ENCODE peak calls at places on chromosomes 11 and 22, in seven cellular contexts. Q is cardiac fibroblast, X is fibroblast of mammary gland, A is lower leg skin, Y is AG10803, K is stomach, B is choroid plexus epithelial cell. W is an unnamed sample.
A peak's percentile ranks its signal among the peaks of the same experiment; 100 is the strongest.

GRCh38 chr11:113529606-113530005 is 54.4 kb upstream of the DRD2 start:
- DNase-seq in Q (no peak), X (no peak), K (no peak), Y (no peak), B (no peak), A (no peak), W (no peak)

GRCh38 chr11:19603771-19604170 is 108.9 kb upstream of the NAV2 start:
- DNase-seq in X (no peak), K (no peak), Q (no peak), B (no peak), Y (no peak), A (no peak), W (no peak)

GRCh38 chr11:2802389-2803185 is 83.0 kb downstream of the CDKN1C start:
- DNase-seq in B (no peak), Q (no peak), X (no peak), A (no peak), Y (no peak), K (peak; percentile 22), W (no peak)

GRCh38 chr11:12160231-12160630 is 49.8 kb downstream of the MICAL2 start:
- DNase-seq in Q (no peak), X (no peak), A (no peak), K (no peak), Y (no peak), B (no peak), W (no peak)

GRCh38 chr11:95585071-95585751 is 204.4 kb downstream of the FAM76B start:
- DNase-seq in Y (peak; percentile 64), X (peak; percentile 66), Q (no peak), K (no peak), A (no peak), B (peak; percentile 37), W (no peak)

GRCh38 chr11:72113170-72113808 is 794 bp upstream of the ANAPC15 start:
- DNase-seq in Y (peak; percentile 60), B (no peak), Q (no peak), A (no peak), X (peak; percentile 92), K (no peak), W (no peak)

GRCh38 chr11:118114266-118114665 is 27.5 kb upstream of the SMIM35 start:
- DNase-seq in B (no peak), Q (no peak), Y (no peak), K (no peak), A (no peak), X (no peak), W (no peak)

GRCh38 chr11:36280531-36280930 is 8.7 kb downstream of the COMMD9 start:
- DNase-seq in Q (peak; percentile 17), A (no peak), X (peak; percentile 21), K (no peak), B (no peak), Y (peak; percentile 37), W (no peak)

GRCh38 chr11:38612701-38613100 is 2014.7 kb upstream of the RAG2 start:
- DNase-seq in X (no peak), Q (no peak), B (no peak), Y (no peak), A (no peak), K (no peak), W (no peak)

GRCh38 chr11:64580387-64580786 is 10.6 kb upstream of the SLC22A12 start:
- DNase-seq in X (peak; percentile 7), Y (no peak), K (no peak), B (no peak), Q (peak; percentile 31), A (no peak), W (no peak)

GRCh38 chr22:48333323-48333763 is 1494.3 kb downstream of the BRD1 start:
- DNase-seq in X (no peak), Q (no peak), A (no peak), K (no peak), B (no peak), Y (no peak), W (no peak)

GRCh38 chr22:49301398-49302149 is 526.1 kb downstream of the BRD1 start:
- DNase-seq in Y (no peak), B (no peak), Q (no peak), A (no peak), K (peak; percentile 20), X (no peak), W (no peak)

GRCh38 chr11:11363674-11364073 is 10.6 kb upstream of the CSNK2A3 start:
- DNase-seq in B (no peak), A (no peak), Y (no peak), K (no peak), X (no peak), Q (no peak), W (no peak)

GRCh38 chr11:67252831-67253239 is 13.4 kb upstream of the GRK2 start:
- DNase-seq in A (no peak), Q (peak; percentile 60), X (peak; percentile 53), Y (peak; percentile 53), K (no peak), B (peak; percentile 61), W (no peak)

GRCh38 chr11:75588067-75588481 is 26.0 kb downstream of the SERPINH1 start:
- DNase-seq in B (no peak), A (no peak), Q (no peak), Y (no peak), K (no peak), X (no peak), W (no peak)

GRCh38 chr22:22787805-22788459 is 99.7 kb upstream of the IGLL5 start:
- DNase-seq in A (no peak), Q (peak; percentile 60), Y (peak; percentile 30), K (peak; percentile 68), B (peak; percentile 72), X (peak; percentile 58), W (peak; percentile 63)

GRCh38 chr11:100632970-100633452 is 54.1 kb upstream of the ARHGAP42 start:
- DNase-seq in K (peak; percentile 88), Q (peak; percentile 70), B (peak; percentile 88), Y (peak; percentile 1), X (peak; percentile 18), A (peak; percentile 66), W (no peak)

GRCh38 chr11:79066456-79067354 is 374.1 kb downstream of the TENM4 start:
- DNase-seq in X (no peak), Y (no peak), K (no peak), Q (peak; percentile 26), B (peak; percentile 39), A (no peak), W (no peak)

GRCh38 chr22:46013460-46014416 is 36.8 kb upstream of the WNT7B start:
- DNase-seq in Y (peak; percentile 96), A (peak; percentile 91), K (peak; percentile 92), X (peak; percentile 98), B (peak; percentile 97), Q (peak; percentile 97), W (peak; percentile 90)
- TF ChIP-seq CTCF in Y (peak; percentile 75), A (no peak), K (peak; percentile 60), X (peak; percentile 70), B (peak; percentile 70), Q (peak; percentile 78), W (peak; percentile 78)

GRCh38 chr11:108122166-108122628 is 830 bp downstream of the ACAT1 start:
- DNase-seq in Q (peak; percentile 44), A (peak; percentile 26), B (peak; percentile 74), Y (peak; percentile 25), X (peak; percentile 61), K (no peak), W (no peak)

GRCh38 chr11:108115495-108116140 is 5.7 kb upstream of the ACAT1 start:
- DNase-seq in Q (peak; percentile 91), X (peak; percentile 92), B (peak; percentile 89), Y (peak; percentile 82), A (peak; percentile 71), K (peak; percentile 91), W (no peak)

GRCh38 chr11:108117746-108118371 is 3.5 kb upstream of the ACAT1 start:
- DNase-seq in A (no peak), B (peak; percentile 88), K (no peak), Q (peak; percentile 82), X (peak; percentile 77), Y (peak; percentile 73), W (no peak)

GRCh38 chr11:108125126-108125525 is 3.8 kb downstream of the ACAT1 start:
- DNase-seq in A (no peak), X (no peak), B (no peak), K (no peak), Y (no peak), Q (no peak), W (no peak)

DNA sequence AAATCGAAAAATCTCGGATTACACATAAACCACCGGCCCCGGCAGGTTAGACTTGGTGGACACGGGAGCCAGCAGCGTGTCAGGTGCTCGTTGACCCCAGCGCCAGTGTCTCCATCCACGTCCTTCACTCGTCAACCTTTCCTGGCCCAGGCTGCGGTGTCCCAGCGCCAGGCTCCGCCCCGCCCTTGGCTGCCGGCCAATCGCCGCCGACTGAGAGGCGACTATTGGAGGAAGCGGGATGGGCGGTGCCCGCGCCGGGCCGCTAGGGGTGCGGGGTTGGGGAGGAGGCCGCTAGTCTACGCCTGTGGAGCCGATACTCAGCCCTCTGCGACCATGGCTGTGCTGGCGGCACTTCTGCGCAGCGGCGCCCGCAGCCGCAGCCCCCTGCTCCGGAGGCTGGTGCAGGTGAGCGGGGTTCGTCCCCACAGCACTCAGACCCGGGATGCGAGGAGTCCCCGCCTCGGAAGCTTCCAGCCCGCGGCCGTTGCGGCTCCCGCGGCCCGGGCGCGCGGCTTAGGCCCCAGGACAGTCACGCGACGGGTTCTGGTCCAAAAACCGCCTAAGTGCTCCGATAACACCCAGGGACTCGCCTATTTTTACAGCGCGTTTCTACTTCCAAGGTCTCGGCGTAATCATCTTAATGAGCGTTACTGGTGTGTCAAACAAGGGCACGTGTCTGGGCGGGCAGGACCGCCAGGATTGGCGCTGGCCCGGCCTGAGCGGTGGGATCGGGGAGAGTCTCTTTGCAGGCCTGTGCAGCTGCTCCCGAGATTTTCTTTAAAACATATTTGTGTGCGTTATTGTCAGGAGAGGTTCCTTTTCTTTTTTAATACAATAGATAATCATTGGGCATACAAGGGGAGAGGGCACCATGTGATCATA is at the start of gene ACAT1:
- DNase-seq in B (peak; percentile 91), X (peak; percentile 86), A (peak; percentile 96), Q (peak; percentile 92), Y (peak; percentile 85), K (peak; percentile 99), W (peak; percentile 92)
- TF ChIP-seq CTCF in B (peak; percentile 22), X (no peak), A (no peak), Q (peak; percentile 15), Y (peak; percentile 25), K (peak; percentile 65), W (peak; percentile 56)

GRCh38 chr22:30539368-30539767 is 7.2 kb downstream of the SEC14L6 start:
- DNase-seq in A (no peak), Y (no peak), B (no peak), Q (no peak), X (no peak), K (no peak), W (no peak)

GRCh38 chr22:30538280-30538679 is 8.3 kb downstream of the SEC14L6 start:
- DNase-seq in X (peak; percentile 17), B (peak; percentile 41), A (no peak), K (no peak), Q (peak; percentile 47), Y (peak; percentile 9), W (no peak)

GRCh38 chr22:30546616-30547015 is at the start of gene SEC14L6:
- DNase-seq in X (no peak), A (no peak), K (no peak), B (no peak), Y (no peak), Q (no peak), W (no peak)

GRCh38 chr22:30542811-30543188 is 3.7 kb downstream of the SEC14L6 start:
- DNase-seq in K (no peak), Y (no peak), X (no peak), A (no peak), B (no peak), Q (no peak), W (no peak)

GRCh38 chr22:30541979-30542810 is 4.3 kb downstream of the SEC14L6 start:
- DNase-seq in A (no peak), B (no peak), X (no peak), K (peak; percentile 28), Q (no peak), Y (no peak), W (peak; percentile 50)
- TF ChIP-seq CTCF in A (no peak), B (no peak), X (no peak), K (no peak), Q (no peak), Y (no peak), W (no peak)

GRCh38 chr11:17846852-17847453 is 112.4 kb downstream of the KCNC1 start:
- DNase-seq in K (no peak), B (peak; percentile 81), X (peak; percentile 69), Y (no peak), A (no peak), Q (peak; percentile 22), W (no peak)
- TF ChIP-seq CTCF in K (no peak), B (peak; percentile 63), X (peak; percentile 44), Y (peak; percentile 28), A (no peak), Q (peak; percentile 6), W (peak; percentile 45)

W was measured in neural crest cell.